ENCODE peak calls at places on chromosomes 16 and 17, in four cellular contexts. One of them, this sample, is unnamed.

GRCh38 chr17:4938670-4939553 is 934 bp downstream of the SLC25A11 start:
- DNase-seq in K562: peak; percentile 25
- DNase-seq in GM12878: no peak
- DNase-seq in HepG2: no peak
- DNase-seq in this sample: no peak

GRCh38 chr17:63419949-63420867 is 25.9 kb downstream of the CYB561 start:
- DNase-seq in K562: peak; percentile 85
- DNase-seq in GM12878: no peak
- DNase-seq in HepG2: no peak
- DNase-seq in this sample: no peak

GRCh38 chr16:3029499-3030127 is 5.8 kb downstream of the THOC6 start:
- DNase-seq in K562: peak; percentile 80
- DNase-seq in GM12878: no peak
- DNase-seq in HepG2: no peak
- DNase-seq in this sample: no peak

GRCh38 chr17:14871921-14872320 is 393.2 kb downstream of the PMP22 start:
- DNase-seq in K562: no peak
- DNase-seq in GM12878: no peak
- DNase-seq in HepG2: no peak
- DNase-seq in this sample: no peak

GRCh38 chr17:1647802-1648581 is 1.7 kb downstream of the RILP start:
- DNase-seq in K562: peak; percentile 40
- DNase-seq in GM12878: no peak
- DNase-seq in HepG2: no peak
- DNase-seq in this sample: peak; percentile 67

GRCh38 chr17:62140836-62141235 is 75.8 kb upstream of the MED13 start:
- DNase-seq in K562: no peak
- DNase-seq in GM12878: no peak
- DNase-seq in HepG2: no peak
- DNase-seq in this sample: peak; percentile 48

GRCh38 chr17:42174126-42174783 is 6.7 kb downstream of the KCNH4 start:
- DNase-seq in K562: no peak
- DNase-seq in GM12878: no peak
- DNase-seq in HepG2: no peak
- DNase-seq in this sample: no peak

GRCh38 chr17:82031885-82032627 is 578 bp downstream of the RAC3 start:
- DNase-seq in K562: peak; percentile 90
- DNase-seq in GM12878: no peak
- DNase-seq in HepG2: no peak
- DNase-seq in this sample: no peak

GRCh38 chr17:77184474-77184873 is 43.7 kb downstream of the SEC14L1 start:
- DNase-seq in K562: no peak
- DNase-seq in GM12878: no peak
- DNase-seq in HepG2: no peak
- DNase-seq in this sample: no peak

GRCh38 chr16:29158031-29158430 is 173.2 kb downstream of the LAT start:
- DNase-seq in K562: no peak
- DNase-seq in GM12878: no peak
- DNase-seq in HepG2: no peak
- DNase-seq in this sample: no peak

GRCh38 chr16:11052080-11052808 is 107.9 kb downstream of the CLEC16A start:
- DNase-seq in K562: peak; percentile 55
- DNase-seq in GM12878: peak; percentile 61
- DNase-seq in HepG2: no peak
- DNase-seq in this sample: no peak

GRCh38 chr17:58376472-58376921 is 24.5 kb upstream of the SUPT4H1 start:
- DNase-seq in K562: no peak
- DNase-seq in GM12878: no peak
- DNase-seq in HepG2: no peak
- DNase-seq in this sample: no peak

GRCh38 chr17:33142703-33143299 is 150.3 kb downstream of the ASIC2 start:
- DNase-seq in K562: peak; percentile 50
- DNase-seq in GM12878: no peak
- DNase-seq in HepG2: no peak
- DNase-seq in this sample: peak; percentile 38

GRCh38 chr17:32310927-32311568 is 30.9 kb downstream of the C17orf75 start:
- DNase-seq in K562: no peak
- DNase-seq in GM12878: no peak
- DNase-seq in HepG2: no peak
- DNase-seq in this sample: no peak

GRCh38 chr16:23248261-23249194 is 53.6 kb upstream of the SCNN1B start:
- DNase-seq in K562: no peak
- DNase-seq in GM12878: no peak
- DNase-seq in HepG2: no peak
- DNase-seq in this sample: no peak

GRCh38 chr17:79473111-79473835 is 137.6 kb downstream of the RBFOX3 start:
- DNase-seq in K562: peak; percentile 76
- DNase-seq in GM12878: no peak
- DNase-seq in HepG2: peak; percentile 39
- DNase-seq in this sample: peak; percentile 100

GRCh38 chr16:49439676-49440075 is 66.1 kb downstream of the C16orf78 start:
- DNase-seq in K562: no peak
- DNase-seq in GM12878: no peak
- DNase-seq in HepG2: no peak
- DNase-seq in this sample: no peak

GRCh38 chr16:3771513-3771912 is 54.2 kb upstream of the TRAP1 start:
- DNase-seq in K562: no peak
- DNase-seq in GM12878: no peak
- DNase-seq in HepG2: no peak
- DNase-seq in this sample: peak; percentile 40

GRCh38 chr16:9647981-9648701 is 534.1 kb downstream of the GRIN2A start:
- DNase-seq in K562: peak; percentile 37
- DNase-seq in GM12878: no peak
- DNase-seq in HepG2: peak; percentile 57
- DNase-seq in this sample: peak; percentile 37

GRCh38 chr17:1736348-1737281 is 6.1 kb upstream of the SERPINF2 start:
- DNase-seq in K562: peak; percentile 89
- DNase-seq in GM12878: no peak
- DNase-seq in HepG2: peak; percentile 98
- DNase-seq in this sample: peak; percentile 67

GRCh38 chr17:47204722-47205418 is 4.3 kb upstream of the MYL4 start:
- DNase-seq in K562: peak; percentile 61
- DNase-seq in GM12878: peak; percentile 77
- DNase-seq in HepG2: no peak
- DNase-seq in this sample: no peak

GRCh38 chr17:76266244-76266938 is 1.2 kb downstream of the UBALD2 start:
- DNase-seq in K562: peak; percentile 41
- DNase-seq in GM12878: no peak
- DNase-seq in HepG2: peak; percentile 52
- DNase-seq in this sample: peak; percentile 52

GRCh38 chr17:65122836-65123756 is 14.1 kb upstream of the RGS9 start:
- DNase-seq in K562: peak; percentile 93
- DNase-seq in GM12878: peak; percentile 66
- DNase-seq in HepG2: peak; percentile 83
- DNase-seq in this sample: peak; percentile 98

GRCh38 chr17:29241015-29241963 is 5.4 kb upstream of the CRYBA1 start:
- DNase-seq in K562: peak; percentile 25
- DNase-seq in GM12878: no peak
- DNase-seq in HepG2: peak; percentile 83
- DNase-seq in this sample: peak; percentile 97

GRCh38 chr16:65576139-65576538 is 454.3 kb upstream of the CDH11 start:
- DNase-seq in K562: no peak
- DNase-seq in GM12878: no peak
- DNase-seq in HepG2: no peak
- DNase-seq in this sample: no peak

GRCh38 chr17:50174444-50174843 is 8.6 kb downstream of the SGCA start:
- DNase-seq in K562: no peak
- DNase-seq in GM12878: no peak
- DNase-seq in HepG2: no peak
- DNase-seq in this sample: no peak
- TF ChIP-seq POLR2AphosphoS2 in K562: no peak
- TF ChIP-seq POLR2AphosphoS2 in GM12878: no peak
- TF ChIP-seq POLR2AphosphoS2 in HepG2: no peak
- TF ChIP-seq POLR2AphosphoS2 in this sample: no peak

GRCh38 chr16:58678716-58679115 is 5.9 kb downstream of the SLC38A7 start:
- DNase-seq in K562: no peak
- DNase-seq in GM12878: no peak
- DNase-seq in HepG2: no peak
- DNase-seq in this sample: peak; percentile 55

GRCh38 chr16:58684001-58684353 is 593 bp downstream of the SLC38A7 start:
- DNase-seq in K562: peak; percentile 23
- DNase-seq in GM12878: no peak
- DNase-seq in HepG2: no peak
- DNase-seq in this sample: no peak

GRCh38 chr16:58685084-58685449 is 497 bp upstream of the SLC38A7 start:
- DNase-seq in K562: no peak
- DNase-seq in GM12878: no peak
- DNase-seq in HepG2: peak; percentile 44
- DNase-seq in this sample: peak; percentile 16

GRCh38 chr16:58679763-58680162 is 4.8 kb downstream of the SLC38A7 start:
- DNase-seq in K562: no peak
- DNase-seq in GM12878: no peak
- DNase-seq in HepG2: no peak
- DNase-seq in this sample: no peak

DNA sequence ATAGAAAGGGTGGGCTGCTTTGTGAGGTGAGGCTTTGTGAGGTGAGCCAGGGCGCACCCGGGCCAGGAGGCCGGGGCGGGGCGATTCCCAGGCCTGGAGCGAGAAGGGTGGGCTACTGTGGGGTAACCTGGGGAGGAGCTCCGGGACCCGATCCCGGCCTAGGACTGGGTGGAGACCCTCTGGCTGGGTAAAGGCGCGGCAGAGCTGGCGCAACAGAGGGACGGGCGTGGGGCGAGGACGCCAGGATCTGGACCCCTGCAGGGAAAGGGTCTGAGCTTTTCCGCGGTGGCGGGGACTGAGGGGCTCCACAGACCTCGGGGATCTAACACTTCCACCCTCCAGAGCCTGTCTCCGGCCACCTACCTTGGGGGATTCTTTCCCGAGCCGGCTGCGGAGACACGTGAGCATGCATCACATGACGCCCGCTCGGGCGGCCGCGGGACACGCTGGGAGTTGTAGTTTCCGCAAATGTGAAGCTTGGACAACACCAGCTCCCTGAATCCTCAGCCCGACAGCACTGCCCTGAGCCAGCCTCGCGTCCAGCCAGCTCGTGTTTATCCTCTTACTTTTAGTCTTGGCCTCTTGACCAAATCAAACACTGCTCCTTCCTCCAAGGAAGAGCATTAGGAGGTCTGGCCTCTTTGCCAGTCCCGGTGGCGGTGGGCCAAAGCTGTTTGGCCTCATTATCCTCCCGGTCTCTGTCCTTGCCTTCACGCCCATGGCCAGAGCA is at the start of gene SLC38A7:
- DNase-seq in K562: peak; percentile 89
- DNase-seq in GM12878: no peak
- DNase-seq in HepG2: peak; percentile 83
- DNase-seq in this sample: peak; percentile 85
- TF ChIP-seq POLR2A in K562: peak; percentile 64
- TF ChIP-seq POLR2A in GM12878: peak; percentile 46
- TF ChIP-seq POLR2A in HepG2: peak; percentile 81
- TF ChIP-seq POLR2A in this sample: no peak

DNA sequence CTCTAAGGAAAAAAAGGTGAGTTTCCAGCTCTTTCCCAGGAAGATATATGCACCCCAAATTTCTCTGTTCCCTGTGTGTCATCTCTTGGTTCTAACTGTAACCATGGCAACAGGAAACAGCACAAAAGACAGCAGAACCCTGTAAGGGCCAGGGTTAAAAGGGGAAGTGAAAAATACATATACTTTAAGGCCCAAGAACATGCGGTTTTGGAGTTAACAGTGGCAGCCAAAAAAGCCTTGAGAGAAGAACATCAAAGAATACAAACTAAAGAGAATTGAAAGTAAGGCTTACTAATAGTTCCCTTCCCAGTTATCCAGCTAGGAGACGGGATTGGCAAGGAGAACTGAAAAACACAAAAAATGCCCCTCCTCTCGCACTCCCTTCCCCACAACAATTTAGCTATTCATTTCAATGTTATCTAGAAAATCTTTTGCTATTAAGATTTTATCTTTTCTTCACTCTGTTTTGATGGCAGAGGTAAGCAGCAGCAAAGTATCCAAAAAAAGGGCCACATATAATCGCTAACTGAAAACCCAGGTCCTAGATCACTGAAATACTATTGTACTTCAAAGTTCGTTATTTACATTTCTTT is 1.5 kb downstream of the SPOP start:
- DNase-seq in K562: peak; percentile 67
- DNase-seq in GM12878: peak; percentile 85
- DNase-seq in HepG2: no peak
- DNase-seq in this sample: no peak
- TF ChIP-seq POLR2AphosphoS2 in K562: no peak
- TF ChIP-seq POLR2AphosphoS2 in GM12878: no peak
- TF ChIP-seq POLR2AphosphoS2 in HepG2: no peak
- TF ChIP-seq POLR2AphosphoS2 in this sample: no peak

GRCh38 chr16:31429314-31429713 is 1.2 kb upstream of the COX6A2 start:
- DNase-seq in K562: no peak
- DNase-seq in GM12878: no peak
- DNase-seq in HepG2: no peak
- DNase-seq in this sample: no peak
- TF ChIP-seq POLR2A in K562: no peak
- TF ChIP-seq POLR2A in GM12878: no peak
- TF ChIP-seq POLR2A in HepG2: no peak
- TF ChIP-seq POLR2A in this sample: no peak

GRCh38 chr16:17359778-17360177 is 111.0 kb downstream of the XYLT1 start:
- DNase-seq in K562: no peak
- DNase-seq in GM12878: no peak
- DNase-seq in HepG2: no peak
- DNase-seq in this sample: no peak
- TF ChIP-seq POLR2AphosphoS2 in K562: no peak
- TF ChIP-seq POLR2AphosphoS2 in GM12878: no peak
- TF ChIP-seq POLR2AphosphoS2 in HepG2: no peak
- TF ChIP-seq POLR2AphosphoS2 in this sample: no peak

GRCh38 chr17:8016632-8017424 is 14.4 kb downstream of the GUCY2D start:
- DNase-seq in K562: peak; percentile 60
- DNase-seq in GM12878: no peak
- DNase-seq in HepG2: no peak
- DNase-seq in this sample: peak; percentile 66
- TF ChIP-seq POLR2A in K562: no peak
- TF ChIP-seq POLR2A in GM12878: no peak
- TF ChIP-seq POLR2A in HepG2: no peak
- TF ChIP-seq POLR2A in this sample: no peak

DNA sequence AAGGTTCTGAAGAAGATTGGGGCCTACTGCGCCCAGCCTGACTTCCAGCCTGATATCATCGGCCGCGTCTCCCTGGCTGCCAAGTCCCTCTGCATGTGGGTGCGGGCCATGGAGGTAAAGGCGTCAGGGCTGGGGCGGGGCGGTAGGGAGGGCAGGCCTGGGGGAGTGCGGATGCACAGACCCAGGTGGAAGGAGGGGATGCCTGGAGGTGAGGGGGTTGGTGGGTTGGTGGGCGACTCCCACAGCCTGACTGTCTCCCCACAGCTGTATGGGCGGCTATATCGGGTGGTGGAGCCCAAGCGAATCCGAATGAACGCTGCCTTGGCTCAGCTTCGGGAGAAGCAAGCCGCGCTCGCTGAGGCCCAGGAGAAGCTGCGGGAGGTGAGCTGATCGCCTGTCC is 26.8 kb upstream of the KDM6B start:
- DNase-seq in K562: no peak
- DNase-seq in GM12878: no peak
- DNase-seq in HepG2: no peak
- DNase-seq in this sample: no peak
- TF ChIP-seq POLR2AphosphoS2 in K562: no peak
- TF ChIP-seq POLR2AphosphoS2 in GM12878: no peak
- TF ChIP-seq POLR2AphosphoS2 in HepG2: no peak
- TF ChIP-seq POLR2AphosphoS2 in this sample: no peak

This sample was measured in A549.